ENCODE peak calls at places on chromosomes 3 and 15, in four cellular contexts. One of them, this sample, is unnamed.

GRCh38 chr15:70345251-70346019 is 247.7 kb upstream of the TLE3 start:
- DNase-seq in K562: no peak
- DNase-seq in HepG2: no peak
- DNase-seq in Panc1: no peak
- DNase-seq in this sample: no peak

GRCh38 chr3:116863842-116864626 is 154.5 kb downstream of the TUSC7 start:
- DNase-seq in Panc1: peak
- DNase-seq in HepG2: peak
- DNase-seq in K562: peak
- DNase-seq in this sample: no peak

GRCh38 chr15:100147828-100148227 is 193.9 kb downstream of the ADAMTS17 start:
- DNase-seq in K562: no peak
- DNase-seq in Panc1: no peak
- DNase-seq in HepG2: no peak
- DNase-seq in this sample: no peak

GRCh38 chr3:195151402-195151801 is 119.6 kb downstream of the XXYLT1 start:
- DNase-seq in HepG2: no peak
- DNase-seq in K562: no peak
- DNase-seq in Panc1: no peak
- DNase-seq in this sample: no peak

GRCh38 chr15:74584204-74584603 is 31.4 kb upstream of the CLK3 start:
- DNase-seq in Panc1: no peak
- DNase-seq in K562: no peak
- DNase-seq in HepG2: no peak
- DNase-seq in this sample: no peak

GRCh38 chr15:29925227-29926082 is 103.2 kb upstream of the TJP1 start:
- DNase-seq in K562: peak
- DNase-seq in HepG2: peak
- DNase-seq in Panc1: no peak
- DNase-seq in this sample: peak

GRCh38 chr15:25088261-25088790 is 133.5 kb downstream of the SNRPN start:
- DNase-seq in HepG2: no peak
- DNase-seq in K562: no peak
- DNase-seq in Panc1: no peak
- DNase-seq in this sample: no peak

GRCh38 chr15:31471731-31472430 is 145.2 kb downstream of the KLF13 start:
- DNase-seq in HepG2: no peak
- DNase-seq in Panc1: no peak
- DNase-seq in K562: no peak
- DNase-seq in this sample: no peak

GRCh38 chr15:52183562-52184173 is 7.5 kb downstream of the GNB5 start:
- DNase-seq in HepG2: no peak
- DNase-seq in K562: peak
- DNase-seq in Panc1: peak
- DNase-seq in this sample: no peak

GRCh38 chr3:128294999-128295468 is 141.8 kb downstream of the EEFSEC start:
- DNase-seq in HepG2: no peak
- DNase-seq in Panc1: no peak
- DNase-seq in K562: no peak
- DNase-seq in this sample: no peak

GRCh38 chr3:47431225-47431624 is 44.5 kb downstream of the SCAP start:
- DNase-seq in K562: no peak
- DNase-seq in Panc1: no peak
- DNase-seq in HepG2: no peak
- DNase-seq in this sample: no peak

GRCh38 chr3:188156051-188156450 is 2.1 kb downstream of the LPP start:
- DNase-seq in Panc1: no peak
- DNase-seq in K562: no peak
- DNase-seq in HepG2: no peak
- DNase-seq in this sample: no peak

GRCh38 chr15:41934843-41935242 is 37.5 kb downstream of the EHD4 start:
- DNase-seq in HepG2: no peak
- DNase-seq in K562: no peak
- DNase-seq in Panc1: no peak
- DNase-seq in this sample: no peak

GRCh38 chr15:101474983-101475382 is 14.5 kb downstream of the PCSK6 start:
- DNase-seq in Panc1: no peak
- DNase-seq in HepG2: no peak
- DNase-seq in K562: no peak
- DNase-seq in this sample: no peak
- TF ChIP-seq TCF7L2 in Panc1: no peak
- TF ChIP-seq TCF7L2 in HepG2: no peak
- TF ChIP-seq TCF7L2 in K562: no peak
- TF ChIP-seq TCF7L2 in this sample: no peak

GRCh38 chr3:151003024-151003771 is 30.7 kb upstream of the CLRN1 start:
- DNase-seq in K562: no peak
- DNase-seq in Panc1: peak
- DNase-seq in HepG2: peak
- DNase-seq in this sample: no peak
- TF ChIP-seq TCF7L2 in K562: no peak
- TF ChIP-seq TCF7L2 in Panc1: no peak
- TF ChIP-seq TCF7L2 in HepG2: no peak
- TF ChIP-seq TCF7L2 in this sample: no peak

GRCh38 chr15:63339836-63340235 is 41.8 kb downstream of the CA12 start:
- DNase-seq in HepG2: no peak
- DNase-seq in Panc1: no peak
- DNase-seq in K562: no peak
- DNase-seq in this sample: no peak

GRCh38 chr15:63337046-63337445 is 44.6 kb downstream of the CA12 start:
- DNase-seq in Panc1: no peak
- DNase-seq in HepG2: no peak
- DNase-seq in K562: no peak
- DNase-seq in this sample: no peak

GRCh38 chr15:63339006-63339766 is 42.5 kb downstream of the CA12 start:
- DNase-seq in K562: no peak
- DNase-seq in HepG2: no peak
- DNase-seq in Panc1: no peak
- DNase-seq in this sample: no peak

GRCh38 chr15:63340353-63340752 is 41.3 kb downstream of the CA12 start:
- DNase-seq in Panc1: no peak
- DNase-seq in HepG2: no peak
- DNase-seq in K562: no peak
- DNase-seq in this sample: no peak

GRCh38 chr15:63338170-63338569 is 43.5 kb downstream of the CA12 start:
- DNase-seq in K562: no peak
- DNase-seq in Panc1: no peak
- DNase-seq in HepG2: no peak
- DNase-seq in this sample: no peak
- TF ChIP-seq TCF7L2 in K562: no peak
- TF ChIP-seq TCF7L2 in Panc1: no peak
- TF ChIP-seq TCF7L2 in HepG2: no peak
- TF ChIP-seq TCF7L2 in this sample: no peak

GRCh38 chr3:150764607-150765366 is 1.8 kb upstream of the SIAH2 start:
- DNase-seq in HepG2: no peak
- DNase-seq in Panc1: no peak
- DNase-seq in K562: peak
- DNase-seq in this sample: no peak

GRCh38 chr3:150763122-150763840 is at the start of gene SIAH2:
- DNase-seq in Panc1: peak
- DNase-seq in K562: peak
- DNase-seq in HepG2: peak
- DNase-seq in this sample: peak

GRCh38 chr3:150763841-150764483 is 993 bp upstream of the SIAH2 start:
- DNase-seq in K562: peak
- DNase-seq in Panc1: no peak
- DNase-seq in HepG2: peak
- DNase-seq in this sample: peak

GRCh38 chr3:150766742-150767141 is 3.8 kb upstream of the SIAH2 start:
- DNase-seq in K562: no peak
- DNase-seq in HepG2: no peak
- DNase-seq in Panc1: no peak
- DNase-seq in this sample: no peak

GRCh38 chr3:150765949-150766720 is 3.2 kb upstream of the SIAH2 start:
- DNase-seq in Panc1: no peak
- DNase-seq in K562: peak
- DNase-seq in HepG2: peak
- DNase-seq in this sample: no peak
- TF ChIP-seq TCF7L2 in Panc1: no peak
- TF ChIP-seq TCF7L2 in K562: no peak
- TF ChIP-seq TCF7L2 in HepG2: no peak
- TF ChIP-seq TCF7L2 in this sample: no peak

GRCh38 chr3:197615430-197615829 is 59.7 kb upstream of the BDH1 start:
- DNase-seq in Panc1: no peak
- DNase-seq in HepG2: no peak
- DNase-seq in K562: no peak
- DNase-seq in this sample: no peak

GRCh38 chr3:197611255-197611654 is 55.5 kb upstream of the BDH1 start:
- DNase-seq in HepG2: no peak
- DNase-seq in K562: no peak
- DNase-seq in Panc1: no peak
- DNase-seq in this sample: no peak

DNA sequence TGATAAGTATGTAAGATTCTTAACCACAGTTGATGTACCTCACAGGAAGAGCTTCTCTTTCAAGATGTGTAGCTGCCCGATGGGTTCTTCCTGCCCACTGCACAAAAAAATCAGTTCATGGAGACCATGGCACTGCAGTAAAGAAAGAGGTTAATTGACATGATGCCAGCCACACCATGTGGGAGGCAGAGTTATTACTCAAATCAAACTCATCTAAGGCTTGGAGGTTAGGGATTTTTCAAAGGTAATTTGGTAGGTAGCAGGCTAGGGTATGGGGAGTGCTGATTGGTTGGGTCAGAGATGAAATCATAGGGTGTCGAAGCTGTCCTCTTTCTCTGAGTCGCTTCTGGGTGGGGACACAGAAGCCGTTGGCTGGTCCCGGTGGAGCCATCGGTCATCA is 57.4 kb upstream of the BDH1 start:
- DNase-seq in HepG2: no peak
- DNase-seq in Panc1: no peak
- DNase-seq in K562: no peak
- DNase-seq in this sample: no peak
- TF ChIP-seq TCF7L2 in HepG2: no peak
- TF ChIP-seq TCF7L2 in Panc1: no peak
- TF ChIP-seq TCF7L2 in K562: no peak
- TF ChIP-seq TCF7L2 in this sample: no peak

GRCh38 chr3:133361435-133361834 is 38.4 kb upstream of the BFSP2 start:
- DNase-seq in Panc1: no peak
- DNase-seq in K562: no peak
- DNase-seq in HepG2: no peak
- DNase-seq in this sample: no peak
- TF ChIP-seq TCF7L2 in Panc1: no peak
- TF ChIP-seq TCF7L2 in K562: no peak
- TF ChIP-seq TCF7L2 in HepG2: no peak
- TF ChIP-seq TCF7L2 in this sample: no peak

This sample was measured in HCT116.